ENCODE peak calls at places on chromosomes 2 and 18, in nine cellular contexts. R is NCI-H2081; C is effector CD4-positive, alpha-beta T cell; L is HT-29; O is hippocampal formation; D is smooth muscle cell of the brain vasculature; Y is occipital lobe; N is keratinocyte; V is posterior cingulate gyrus. J is an unnamed sample.
A peak's percentile ranks its signal among the peaks of the same experiment; 100 is the strongest.

GRCh38 chr18:7789853-7790552 is 222.9 kb downstream of the PTPRM start:
- DNase-seq in Y (no peak), C (no peak), R (peak; percentile 34), V (no peak), D (peak; percentile 29), N (no peak), L (peak; percentile 69), O (peak; percentile 6), J (peak; percentile 20)

GRCh38 chr2:119409506-119409905 is 22.1 kb upstream of the TMEM37 start:
- DNase-seq in D (no peak), Y (no peak), R (no peak), O (no peak), L (no peak), N (no peak), C (no peak), V (no peak), J (no peak)

GRCh38 chr2:236117861-236118269 is 50.3 kb downstream of the GBX2 start:
- DNase-seq in O (no peak), C (no peak), D (no peak), L (no peak), V (no peak), Y (no peak), R (peak; percentile 16), N (no peak), J (no peak)

GRCh38 chr2:47232738-47233415 is 77.8 kb upstream of the STPG4 start:
- DNase-seq in D (peak; percentile 46), C (no peak), N (no peak), R (no peak), L (peak; percentile 54), V (no peak), O (no peak), Y (no peak), J (no peak)

GRCh38 chr18:35174093-35174731 is 66.6 kb upstream of the ZNF397 start:
- DNase-seq in R (no peak), L (no peak), C (no peak), V (no peak), O (no peak), Y (no peak), D (no peak), N (no peak), J (peak; percentile 53)

GRCh38 chr18:22345733-22346132 is 72.0 kb downstream of the CTAGE1 start:
- DNase-seq in L (no peak), Y (no peak), O (no peak), V (no peak), D (no peak), R (no peak), N (no peak), C (no peak), J (no peak)

GRCh38 chr2:43459455-43459854 is 136.4 kb downstream of the THADA start:
- DNase-seq in R (no peak), L (no peak), C (no peak), V (no peak), N (no peak), O (no peak), D (no peak), Y (no peak), J (no peak)

GRCh38 chr2:96962567-96963203 is 23.7 kb downstream of the FAM178B start:
- DNase-seq in L (no peak), C (peak; percentile 88), V (no peak), R (no peak), O (no peak), Y (no peak), N (no peak), D (no peak), J (no peak)

GRCh38 chr2:168928113-168928823 is 27.2 kb downstream of the G6PC2 start:
- DNase-seq in O (no peak), C (no peak), R (no peak), V (no peak), N (no peak), D (no peak), L (no peak), Y (no peak), J (no peak)

GRCh38 chr2:18378020-18378653 is 182.3 kb downstream of the RDH14 start:
- DNase-seq in L (peak; percentile 56), V (no peak), Y (no peak), N (no peak), D (no peak), O (peak; percentile 52), C (peak; percentile 5), R (peak; percentile 26), J (peak; percentile 58)

GRCh38 chr2:112757265-112757664 is 7.1 kb downstream of the CKAP2L start:
- DNase-seq in L (no peak), O (no peak), V (no peak), Y (no peak), D (no peak), R (no peak), C (no peak), N (no peak), J (no peak)

GRCh38 chr18:58848685-58849084 is 16.0 kb upstream of the ZNF532 start:
- DNase-seq in V (no peak), Y (no peak), L (no peak), N (peak; percentile 93), C (no peak), R (no peak), D (no peak), O (no peak), J (no peak)

GRCh38 chr2:167487728-167488127 is 599.4 kb downstream of the XIRP2 start:
- DNase-seq in L (no peak), Y (no peak), V (no peak), D (no peak), N (no peak), C (no peak), O (no peak), R (no peak), J (no peak)

GRCh38 chr2:207869784-207870778 is 100.4 kb upstream of the FZD5 start:
- DNase-seq in Y (no peak), R (no peak), C (no peak), N (no peak), V (no peak), L (peak; percentile 67), O (no peak), D (no peak), J (no peak)